ENCODE peak calls at places on chromosomes 5 and 9, in six cellular contexts. O is GM12878, Y is endothelial cell of umbilical vein, R is adrenal gland, W is A549, L is uterus. E is an unnamed sample.
A peak's percentile ranks its signal among the peaks of the same experiment; 100 is the strongest.

GRCh38 chr5:30959238-30959637 is 234.2 kb upstream of the CDH6 start:
- DNase-seq in O (no peak), Y (no peak), R (no peak), W (peak; percentile 2), L (no peak), E (no peak)

GRCh38 chr5:142065273-142065672 is 43.3 kb upstream of the NDFIP1 start:
- DNase-seq in O (no peak), Y (no peak), R (peak; percentile 33), W (no peak), L (no peak), E (no peak)

GRCh38 chr5:116521173-116521872 is 53.3 kb downstream of the SEMA6A start:
- DNase-seq in O (no peak), Y (no peak), R (no peak), W (no peak), L (no peak), E (no peak)

GRCh38 chr9:109652112-109652511 is 127.9 kb upstream of the PALM2AKAP2 start:
- DNase-seq in O (no peak), Y (no peak), R (no peak), W (no peak), L (no peak), E (no peak)

GRCh38 chr9:79210541-79211243 is 361.1 kb upstream of the TLE4 start:
- DNase-seq in O (no peak), Y (no peak), R (no peak), W (no peak), L (no peak), E (no peak)

GRCh38 chr9:114677418-114677817 is 4.6 kb downstream of the TEX48 start:
- DNase-seq in O (no peak), Y (peak; percentile 97), R (no peak), W (peak; percentile 95), L (peak; percentile 50), E (peak; percentile 83)

GRCh38 chr5:73186976-73187375 is 14.0 kb downstream of the TMEM174 start:
- DNase-seq in O (no peak), Y (no peak), R (no peak), W (no peak), L (no peak), E (no peak)

GRCh38 chr9:36996677-36997076 is 37.4 kb downstream of the PAX5 start:
- DNase-seq in O (no peak), Y (no peak), R (no peak), W (no peak), L (no peak), E (no peak)

GRCh38 chr5:11785771-11786342 is 118.4 kb downstream of the CTNND2 start:
- DNase-seq in O (no peak), Y (no peak), R (no peak), W (no peak), L (no peak), E (peak; percentile 21)

GRCh38 chr5:57441557-57441956 is 41.1 kb downstream of the ACTBL2 start:
- DNase-seq in O (no peak), Y (peak; percentile 98), R (no peak), W (peak; percentile 28), L (no peak), E (no peak)

GRCh38 chr5:176881816-176882565 is 17.2 kb downstream of the HK3 start:
- DNase-seq in O (no peak), Y (no peak), R (no peak), W (no peak), L (no peak), E (no peak)

GRCh38 chr9:135060461-135061116 is 26.9 kb upstream of the OLFM1 start:
- DNase-seq in O (no peak), Y (no peak), R (peak; percentile 5), W (no peak), L (no peak), E (no peak)

GRCh38 chr9:21919377-21920362 is 74.5 kb downstream of the CDKN2A start:
- DNase-seq in O (peak; percentile 13), Y (peak; percentile 95), R (no peak), W (no peak), L (no peak), E (no peak)

GRCh38 chr5:68074048-68074632 is 141.4 kb upstream of the PIK3R1 start:
- DNase-seq in O (no peak), Y (no peak), R (no peak), W (no peak), L (peak; percentile 23), E (peak; percentile 48)

DNA sequence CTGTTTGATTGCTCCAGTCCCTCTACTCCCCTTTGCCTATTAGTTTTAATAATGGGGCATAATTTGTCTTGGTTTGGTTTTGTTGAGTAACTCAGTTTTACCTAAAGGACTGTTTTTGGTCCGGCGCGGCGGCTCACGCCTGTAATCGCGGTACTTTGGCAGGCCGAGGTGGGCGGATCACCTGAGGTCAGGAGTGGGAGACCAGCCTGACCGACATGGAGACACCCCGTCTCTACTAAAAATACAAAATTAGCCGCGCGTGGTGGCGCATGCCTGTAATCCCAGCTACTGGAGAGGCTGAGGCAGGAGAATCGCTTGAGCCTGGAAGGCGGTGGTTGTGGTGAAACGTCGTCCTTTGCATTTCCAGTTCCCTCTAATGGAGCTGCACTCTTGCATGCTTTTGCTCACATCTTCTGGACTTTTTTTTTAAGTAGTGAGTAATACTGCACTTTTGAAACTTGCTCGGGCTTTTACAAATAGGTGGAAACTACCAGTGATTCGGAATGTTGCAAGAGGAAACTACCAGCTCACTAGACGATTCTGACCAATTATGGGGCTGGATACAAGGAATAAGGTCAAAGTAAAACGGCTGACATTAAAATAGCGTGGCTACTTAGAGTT is 721 bp upstream of the MAML1 start:
- DNase-seq in O (peak; percentile 43), Y (no peak), R (peak; percentile 59), W (no peak), L (peak; percentile 29), E (peak; percentile 15)
- TF ChIP-seq POLR2A in O (no peak), Y (no peak), R (no peak), W (no peak), L (no peak), E (no peak)

GRCh38 chr9:84751921-84752320 is 82.4 kb downstream of the NTRK2 start:
- DNase-seq in O (no peak), Y (no peak), R (no peak), W (no peak), L (no peak), E (no peak)
- H3K27ac ChIP-seq in O (no peak overlapping the region), Y (no peak overlapping the region), R (no peak overlapping the region), W (no peak overlapping the region), L (no peak overlapping the region), E (no peak overlapping the region)

GRCh38 chr5:78376315-78376714 is 15.9 kb downstream of the SCAMP1 start:
- DNase-seq in O (no peak), Y (no peak), R (no peak), W (no peak), L (no peak), E (no peak)
- H3K4me1 ChIP-seq in O (peaks cover 3% of the 10 kb centered on the region), Y (no peaks in the 10 kb centered on the region), R (peaks cover 6% of the 10 kb centered on the region), W (peaks cover 11% of the 10 kb centered on the region), L (no peaks in the 10 kb centered on the region), E (peaks cover 14% of the 10 kb centered on the region)

GRCh38 chr9:70422371-70423043 is 8.1 kb upstream of the KLF9 start:
- DNase-seq in O (no peak), Y (no peak), R (no peak), W (no peak), L (no peak), E (no peak)

GRCh38 chr9:70419546-70420266 is 5.2 kb upstream of the KLF9 start:
- DNase-seq in O (peak; percentile 47), Y (peak; percentile 98), R (peak; percentile 98), W (peak; percentile 95), L (peak; percentile 99), E (peak; percentile 97)

GRCh38 chr9:70420267-70421019 is 6.0 kb upstream of the KLF9 start:
- DNase-seq in O (no peak), Y (peak; percentile 91), R (peak; percentile 95), W (peak; percentile 76), L (peak; percentile 97), E (peak; percentile 96)

GRCh38 chr9:70421272-70422180 is 7.1 kb upstream of the KLF9 start:
- DNase-seq in O (no peak), Y (peak; percentile 44), R (no peak), W (no peak), L (peak; percentile 71), E (peak; percentile 41)

GRCh38 chr9:70421020-70421271 is 6.5 kb upstream of the KLF9 start:
- DNase-seq in O (no peak), Y (no peak), R (no peak), W (no peak), L (no peak), E (no peak)
- TF ChIP-seq POLR2A in O (no peak), Y (no peak), R (no peak), W (no peak), L (peak; percentile 78), E (no peak)

GRCh38 chr5:109805472-109805871 is 115.7 kb downstream of the MAN2A1 start:
- DNase-seq in O (no peak), Y (no peak), R (no peak), W (no peak), L (no peak), E (no peak)

GRCh38 chr5:109803854-109804253 is 114.1 kb downstream of the MAN2A1 start:
- DNase-seq in O (no peak), Y (no peak), R (no peak), W (peak; percentile 2), L (no peak), E (no peak)

DNA sequence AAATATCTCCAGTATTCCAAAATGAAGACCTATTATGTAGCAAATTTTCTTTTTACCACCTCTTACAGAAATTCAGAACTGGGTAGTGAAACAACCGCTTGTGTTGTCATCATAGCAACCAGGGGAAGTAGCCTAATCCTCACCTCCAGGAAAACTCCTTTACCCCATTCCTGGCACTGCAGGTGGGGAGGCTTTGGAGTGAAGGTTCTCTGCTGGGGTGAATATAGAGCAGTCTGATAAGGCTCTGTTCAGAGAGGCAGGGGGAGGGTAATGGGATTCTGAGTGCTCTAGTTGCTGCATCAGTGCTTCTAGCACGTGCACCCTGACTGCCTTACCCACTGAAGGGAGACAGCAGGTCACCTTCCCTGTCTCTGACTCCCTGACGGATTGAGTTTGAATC is 116.2 kb downstream of the MAN2A1 start:
- DNase-seq in O (no peak), Y (no peak), R (no peak), W (no peak), L (no peak), E (peak; percentile 63)
- H3K27ac ChIP-seq in O (no peak overlapping the region), Y (no peak overlapping the region), R (no peak overlapping the region), W (no peak overlapping the region), L (no peak overlapping the region), E (no peak overlapping the region)

GRCh38 chr5:88688242-88688959 is 194.6 kb downstream of the MEF2C start:
- DNase-seq in O (no peak), Y (no peak), R (no peak), W (no peak), L (no peak), E (no peak)
- H3K4me1 ChIP-seq in O (no peaks in the 10 kb centered on the region), Y (peaks cover 7% of the 10 kb centered on the region), R (peaks cover 9% of the 10 kb centered on the region), W (peaks cover 10% of the 10 kb centered on the region), L (peaks cover 3% of the 10 kb centered on the region), E (peaks cover 4% of the 10 kb centered on the region)

DNA sequence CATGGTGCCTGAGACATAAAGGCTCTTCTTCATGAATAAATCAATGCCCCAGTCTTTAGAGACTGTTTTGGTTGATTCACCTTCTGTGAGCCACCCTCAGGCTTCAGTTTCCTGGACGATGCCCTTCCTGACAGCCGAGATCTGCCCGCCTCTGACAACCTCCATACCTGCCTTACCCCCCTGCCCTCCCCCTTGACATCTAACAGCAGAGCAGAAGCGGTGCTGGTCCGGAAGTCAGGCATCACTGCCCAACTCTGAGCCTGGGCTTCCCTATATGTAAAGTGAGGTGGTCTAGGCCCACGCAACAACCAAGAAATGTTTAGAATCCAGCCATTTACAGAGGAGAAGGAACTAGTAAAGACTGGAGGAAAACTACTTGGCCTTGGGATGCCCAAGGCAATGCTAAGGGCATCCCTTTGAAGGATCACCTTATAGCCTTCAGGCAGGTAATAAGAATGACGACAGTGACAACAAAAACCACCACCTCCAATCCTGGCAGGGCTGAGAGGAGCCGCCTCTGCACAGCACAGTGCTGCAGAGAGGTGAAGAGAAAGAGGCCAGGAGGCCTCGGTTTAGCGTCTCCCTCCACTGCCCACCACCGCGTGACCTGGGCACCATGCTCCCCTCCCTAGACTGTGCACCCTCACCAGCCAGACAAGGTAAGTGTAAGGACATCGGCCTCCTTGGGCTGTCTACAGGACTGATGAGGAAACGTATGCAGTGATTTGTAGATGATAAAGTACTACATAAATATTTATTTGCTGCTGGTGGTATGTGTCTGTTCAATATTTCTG is 35.3 kb upstream of the GABBR2 start:
- DNase-seq in O (no peak), Y (no peak), R (no peak), W (no peak), L (no peak), E (no peak)
- TF ChIP-seq POLR2A in O (no peak), Y (no peak), R (no peak), W (no peak), L (no peak), E (no peak)

E was measured in thyroid gland.